ENCODE peak calls at places on chromosomes 3 and 15, in five cellular contexts. F is HCT116, L is K562, R is HepG2, Y is SK-N-MC. G is an unnamed sample. For H3K9me3, the result is how much of the 10 kb centered on the place peaks cover.

GRCh38 chr15:35379972-35380371 is 166.0 kb downstream of the DPH6 start:
- DNase-seq in R (no peak), F (no peak), L (no peak), Y (no peak), G (no peak)

GRCh38 chr3:25592510-25592968 is 72.2 kb downstream of the TOP2B start:
- DNase-seq in L (peak), Y (no peak), R (peak), F (peak), G (peak)

GRCh38 chr3:46119709-46120498 is 88.2 kb downstream of the CCR1 start:
- DNase-seq in R (no peak), Y (no peak), F (no peak), L (no peak), G (no peak)

GRCh38 chr15:84752195-84752594 is 3.8 kb downstream of the ZNF592 start:
- DNase-seq in L (no peak), F (no peak), R (peak), Y (no peak), G (no peak)

GRCh38 chr3:155282416-155283091 is 10.9 kb downstream of the STRIT1 start:
- DNase-seq in Y (no peak), L (peak), F (no peak), R (peak), G (no peak)

GRCh38 chr15:62758126-62758951 is 284.2 kb upstream of the TPM1 start:
- DNase-seq in Y (no peak), R (peak), L (no peak), F (no peak), G (peak)

GRCh38 chr3:178712247-178712646 is 176.0 kb downstream of the KCNMB2 start:
- DNase-seq in F (no peak), Y (no peak), L (no peak), R (no peak), G (no peak)

GRCh38 chr3:46677096-46677702 is 16.3 kb downstream of the ALS2CL start:
- DNase-seq in F (no peak), R (no peak), L (peak), Y (no peak), G (no peak)

GRCh38 chr3:22792533-22792932 is 410.6 kb upstream of the UBE2E2 start:
- DNase-seq in Y (no peak), R (no peak), L (no peak), F (no peak), G (no peak)

GRCh38 chr3:39463269-39463668 is 4.2 kb upstream of the MOBP start:
- DNase-seq in F (no peak), Y (no peak), R (no peak), L (no peak), G (no peak)

GRCh38 chr15:99212401-99212800 is 37.0 kb downstream of the TTC23 start:
- DNase-seq in F (no peak), R (no peak), Y (no peak), L (peak), G (no peak)

GRCh38 chr15:100114526-100114925 is 227.2 kb downstream of the ADAMTS17 start:
- DNase-seq in Y (no peak), L (no peak), R (no peak), F (no peak), G (no peak)

GRCh38 chr3:127256872-127257271 is 31.0 kb downstream of the PRR20G start:
- DNase-seq in Y (no peak), F (no peak), R (no peak), L (no peak), G (no peak)

GRCh38 chr3:59464187-59464586 is 414.4 kb upstream of the CFAP20DC start:
- DNase-seq in F (no peak), R (no peak), Y (no peak), L (no peak), G (no peak)

GRCh38 chr3:120284702-120285507 is at the start of gene GPR156:
- DNase-seq in F (no peak), R (no peak), Y (no peak), L (no peak), G (no peak)

GRCh38 chr3:100522125-100522524 is 29.7 kb downstream of the TMEM45A start:
- DNase-seq in F (no peak), Y (no peak), L (no peak), R (no peak), G (no peak)

GRCh38 chr3:39125837-39126500 is 18.5 kb downstream of the TTC21A start:
- DNase-seq in L (no peak), F (no peak), Y (no peak), R (peak), G (peak)

GRCh38 chr15:62495670-62496328 is 330.7 kb upstream of the C2CD4B start:
- DNase-seq in L (no peak), R (no peak), F (no peak), Y (no peak), G (no peak)

DNA sequence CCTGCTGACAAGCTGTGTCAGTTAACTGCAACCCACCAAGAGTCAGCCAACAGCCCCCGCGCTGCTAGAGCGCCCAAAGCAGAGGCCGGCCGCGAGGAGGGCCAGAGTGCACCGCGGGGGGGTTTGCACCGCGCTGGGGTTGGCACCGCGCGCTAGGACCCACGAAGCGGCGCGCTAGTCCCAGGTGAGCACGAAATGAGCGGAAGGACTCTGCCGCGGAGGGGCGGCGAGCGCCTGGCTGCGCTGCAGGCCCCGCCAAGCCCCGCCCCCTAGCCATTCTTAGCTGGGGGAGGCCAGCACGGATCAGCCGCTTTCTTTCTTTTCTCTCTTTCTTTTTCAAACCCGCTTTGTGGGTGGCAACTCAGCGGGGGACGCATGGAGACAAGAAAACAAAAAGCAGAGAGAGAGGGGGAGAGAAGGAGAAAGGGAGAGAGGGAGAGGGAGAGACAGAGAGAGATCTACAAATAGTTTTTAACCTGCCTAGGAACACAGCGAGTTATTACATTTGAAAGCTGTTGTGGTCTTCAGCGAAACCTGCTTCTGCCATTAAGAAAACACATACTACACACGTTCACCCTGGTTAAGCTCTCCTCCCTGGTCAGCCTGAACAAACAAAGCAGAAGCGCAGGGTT is 6.9 kb upstream of the FOXB1 start:
- DNase-seq in R (no peak), Y (no peak), L (peak), F (no peak), G (no peak)
- TF ChIP-seq EZH2 in R (peak), Y (no peak), L (no peak), F (no peak), G (peak)

DNA sequence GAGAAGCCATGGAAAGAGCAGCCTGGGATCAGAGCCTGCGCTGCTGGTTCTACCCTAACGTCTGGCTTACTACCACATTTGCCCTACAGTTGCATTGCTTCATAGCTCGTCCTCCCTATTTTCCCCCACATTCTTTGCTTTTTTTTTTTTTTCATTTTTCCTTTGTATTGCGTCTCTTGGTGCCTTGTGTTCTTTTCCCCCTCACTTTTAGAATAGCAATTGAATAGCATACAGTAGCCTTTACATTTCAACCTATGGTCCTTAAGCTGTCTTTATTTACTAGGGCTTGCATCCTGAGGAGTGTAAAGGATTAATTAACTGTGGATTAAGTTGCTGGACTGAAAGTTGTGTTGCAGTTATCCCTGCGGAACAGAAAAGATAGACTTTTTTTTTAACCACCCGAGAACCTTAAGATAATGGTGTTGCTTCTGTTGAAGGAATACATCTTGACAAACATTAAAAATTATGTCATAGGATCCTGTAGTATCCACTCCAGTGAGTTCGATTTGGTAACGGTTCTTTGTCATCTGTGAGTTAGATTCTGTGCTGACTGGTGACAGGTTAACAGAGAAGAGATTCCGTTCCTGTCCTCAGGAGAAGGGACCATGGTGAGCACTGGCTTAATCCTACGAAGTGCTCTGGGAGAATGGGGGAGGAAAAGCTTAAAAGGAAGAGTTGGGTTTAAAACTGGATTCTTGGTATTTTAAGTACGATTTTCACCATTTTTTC is 417.4 kb upstream of the NAALADL2 start:
- DNase-seq in Y (no peak), L (no peak), R (no peak), F (no peak), G (peak)
- H3K9me3 ChIP-seq in Y (under half), L (under half), R (under half), F (under half), G (under half)

GRCh38 chr3:168472811-168473210 is 377.1 kb upstream of the GOLIM4 start:
- DNase-seq in R (no peak), L (no peak), Y (no peak), F (no peak), G (no peak)

GRCh38 chr3:168475730-168476129 is 380.0 kb upstream of the GOLIM4 start:
- DNase-seq in R (no peak), F (no peak), L (no peak), Y (no peak), G (no peak)

GRCh38 chr3:168476360-168476980 is 380.7 kb upstream of the GOLIM4 start:
- DNase-seq in F (no peak), R (no peak), L (no peak), Y (no peak), G (no peak)
- TF ChIP-seq POLR2AphosphoS5 in F (no peak), R (no peak), L (no peak), Y (no peak), G (no peak)

GRCh38 chr3:2099028-2099671 is 484 bp downstream of the CNTN4 start:
- DNase-seq in F (no peak), L (no peak), R (no peak), Y (no peak), G (no peak)
- TF ChIP-seq EZH2 in F (no peak), L (no peak), R (no peak), Y (no peak), G (peak)

GRCh38 chr15:25250011-25250596 is 188.7 kb downstream of the UBE3A start:
- DNase-seq in R (no peak), L (no peak), Y (no peak), F (no peak), G (no peak)
- H3K9me3 ChIP-seq in R (half or more), L (under half), Y (under half), F (under half), G (under half)